ENCODE peak calls at places on chromosome 13, in five cellular contexts. One of them, this sample, is unnamed.

GRCh38 chr13:97855570-97855970 is 97.9 kb upstream of the IPO5 start:
- DNase-seq in HCT116: peak
- DNase-seq in HepG2: peak
- DNase-seq in GM12878: peak
- DNase-seq in K562: peak
- DNase-seq in this sample: no peak

GRCh38 chr13:91406619-91407018 is 8.2 kb downstream of the GPC5 start:
- DNase-seq in HepG2: peak
- DNase-seq in HCT116: peak
- DNase-seq in GM12878: no peak
- DNase-seq in K562: peak
- DNase-seq in this sample: peak

GRCh38 chr13:40190656-40191100 is 475.8 kb downstream of the FOXO1 start:
- DNase-seq in HCT116: no peak
- DNase-seq in HepG2: peak
- DNase-seq in K562: no peak
- DNase-seq in GM12878: no peak
- DNase-seq in this sample: no peak

GRCh38 chr13:91139232-91139631 is 208.3 kb upstream of the MIR17HG start:
- DNase-seq in GM12878: no peak
- DNase-seq in K562: no peak
- DNase-seq in HepG2: no peak
- DNase-seq in HCT116: no peak
- DNase-seq in this sample: no peak

GRCh38 chr13:95030948-95031347 is 270.3 kb downstream of the ABCC4 start:
- DNase-seq in GM12878: no peak
- DNase-seq in HepG2: no peak
- DNase-seq in K562: no peak
- DNase-seq in HCT116: no peak
- DNase-seq in this sample: no peak

GRCh38 chr13:98324105-98324504 is 147.0 kb upstream of the RNF113B start:
- DNase-seq in K562: no peak
- DNase-seq in HepG2: no peak
- DNase-seq in HCT116: no peak
- DNase-seq in GM12878: no peak
- DNase-seq in this sample: no peak

GRCh38 chr13:78875792-78876580 is 217.0 kb upstream of the OBI1 start:
- DNase-seq in HepG2: no peak
- DNase-seq in HCT116: no peak
- DNase-seq in K562: no peak
- DNase-seq in GM12878: no peak
- DNase-seq in this sample: peak

GRCh38 chr13:93147946-93148345 is 78.7 kb upstream of the GPC6 start:
- DNase-seq in K562: no peak
- DNase-seq in HepG2: no peak
- DNase-seq in HCT116: no peak
- DNase-seq in GM12878: no peak
- DNase-seq in this sample: no peak

GRCh38 chr13:73970413-73971055 is 163.7 kb downstream of the KLF12 start:
- DNase-seq in GM12878: no peak
- DNase-seq in HepG2: no peak
- DNase-seq in K562: no peak
- DNase-seq in HCT116: no peak
- DNase-seq in this sample: no peak

GRCh38 chr13:67308004-67308772 is 78.1 kb upstream of the PCDH9 start:
- DNase-seq in K562: no peak
- DNase-seq in HCT116: no peak
- DNase-seq in HepG2: no peak
- DNase-seq in GM12878: no peak
- DNase-seq in this sample: no peak

GRCh38 chr13:20700288-20700687 is 3.2 kb upstream of the IL17D start:
- DNase-seq in K562: no peak
- DNase-seq in GM12878: no peak
- DNase-seq in HCT116: no peak
- DNase-seq in HepG2: no peak
- DNase-seq in this sample: no peak

GRCh38 chr13:29513002-29513980 is 82.2 kb downstream of the SLC7A1 start:
- DNase-seq in K562: no peak
- DNase-seq in GM12878: no peak
- DNase-seq in HepG2: no peak
- DNase-seq in HCT116: no peak
- DNase-seq in this sample: no peak

GRCh38 chr13:79874396-79875360 is 393.7 kb downstream of the NDFIP2 start:
- DNase-seq in HepG2: no peak
- DNase-seq in GM12878: no peak
- DNase-seq in HCT116: no peak
- DNase-seq in K562: no peak
- DNase-seq in this sample: no peak

GRCh38 chr13:94764576-94765321 is 52.4 kb upstream of the SOX21 start:
- DNase-seq in HepG2: no peak
- DNase-seq in HCT116: no peak
- DNase-seq in K562: no peak
- DNase-seq in GM12878: no peak
- DNase-seq in this sample: no peak

GRCh38 chr13:30585748-30586262 is 31.9 kb upstream of the USPL1 start:
- DNase-seq in HCT116: no peak
- DNase-seq in HepG2: no peak
- DNase-seq in K562: no peak
- DNase-seq in GM12878: no peak
- DNase-seq in this sample: no peak

GRCh38 chr13:100361504-100361903 is 227.1 kb downstream of the GGACT start:
- DNase-seq in HCT116: no peak
- DNase-seq in HepG2: no peak
- DNase-seq in GM12878: no peak
- DNase-seq in K562: no peak
- DNase-seq in this sample: no peak

GRCh38 chr13:99496322-99497142 is 4.7 kb upstream of the TM9SF2 start:
- DNase-seq in HCT116: peak
- DNase-seq in HepG2: peak
- DNase-seq in GM12878: peak
- DNase-seq in K562: no peak
- DNase-seq in this sample: no peak

GRCh38 chr13:50410921-50411712 is 395.9 kb downstream of the KCNRG start:
- DNase-seq in GM12878: no peak
- DNase-seq in HCT116: peak
- DNase-seq in HepG2: peak
- DNase-seq in K562: peak
- DNase-seq in this sample: no peak

GRCh38 chr13:28035146-28035782 is 46.8 kb upstream of the URAD start:
- DNase-seq in HepG2: no peak
- DNase-seq in HCT116: peak
- DNase-seq in K562: no peak
- DNase-seq in GM12878: no peak
- DNase-seq in this sample: no peak

GRCh38 chr13:47100214-47100853 is 203.5 kb upstream of the HTR2A start:
- DNase-seq in GM12878: peak
- DNase-seq in HepG2: no peak
- DNase-seq in K562: no peak
- DNase-seq in HCT116: no peak
- DNase-seq in this sample: no peak

DNA sequence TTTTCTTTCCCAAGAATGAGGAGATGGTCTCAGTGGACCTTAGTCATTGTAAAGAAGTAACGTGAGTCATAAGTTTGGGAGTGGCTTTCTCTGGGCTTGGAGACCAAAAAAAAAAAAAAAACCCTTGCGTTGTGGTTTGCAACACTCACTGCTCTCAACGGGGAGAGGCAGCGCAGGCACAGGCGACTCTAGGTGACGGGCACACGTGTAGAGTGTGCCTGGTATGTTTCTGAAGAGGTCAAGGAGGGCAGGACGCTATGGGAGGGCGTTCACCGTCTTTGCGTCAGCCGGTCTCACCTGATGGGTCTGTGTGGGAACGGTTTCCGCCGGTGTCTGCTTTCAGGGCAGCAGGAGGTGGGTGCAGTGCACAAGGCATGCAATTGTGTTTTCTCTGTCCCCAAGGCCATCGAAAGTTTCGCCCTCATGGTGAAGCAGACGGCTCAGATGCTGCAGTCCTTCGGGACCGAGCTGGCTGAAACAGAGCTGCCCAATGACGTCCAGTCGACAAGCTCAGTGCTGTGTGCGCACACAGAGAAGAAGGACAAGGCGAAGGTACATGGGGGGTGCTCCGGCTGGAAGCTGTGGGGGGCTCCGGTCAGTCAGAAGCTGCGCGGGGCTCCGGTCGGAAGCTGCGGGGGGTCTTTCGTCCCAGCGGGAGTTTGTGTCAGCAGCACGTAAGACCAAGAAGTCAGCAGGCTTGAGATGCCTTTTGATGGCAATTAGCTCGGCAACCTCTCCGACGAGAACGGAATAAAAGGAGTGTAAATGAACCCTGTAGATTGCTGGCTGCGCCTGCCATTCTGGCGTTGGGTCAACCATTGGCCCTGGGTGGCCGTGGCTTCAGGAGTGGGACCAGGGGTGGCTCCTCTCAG is 40.8 kb upstream of the F7 start:
- DNase-seq in K562: peak
- DNase-seq in HCT116: peak
- DNase-seq in GM12878: no peak
- DNase-seq in HepG2: no peak
- DNase-seq in this sample: no peak
- TF ChIP-seq SRF in K562: no peak
- TF ChIP-seq SRF in HCT116: no peak
- TF ChIP-seq SRF in GM12878: no peak
- TF ChIP-seq SRF in HepG2: no peak
- TF ChIP-seq SRF in this sample: no peak

GRCh38 chr13:112744306-112745021 is 54.6 kb downstream of the ATP11A start:
- DNase-seq in HCT116: no peak
- DNase-seq in GM12878: no peak
- DNase-seq in HepG2: no peak
- DNase-seq in K562: no peak
- DNase-seq in this sample: no peak
- TF ChIP-seq SRF in HCT116: no peak
- TF ChIP-seq SRF in GM12878: no peak
- TF ChIP-seq SRF in HepG2: no peak
- TF ChIP-seq SRF in K562: no peak
- TF ChIP-seq SRF in this sample: no peak

GRCh38 chr13:101985321-101985720 is 416.5 kb downstream of the FGF14 start:
- DNase-seq in K562: no peak
- DNase-seq in HepG2: no peak
- DNase-seq in HCT116: no peak
- DNase-seq in GM12878: no peak
- DNase-seq in this sample: no peak
- TF ChIP-seq SRF in K562: no peak
- TF ChIP-seq SRF in HepG2: no peak
- TF ChIP-seq SRF in HCT116: no peak
- TF ChIP-seq SRF in GM12878: no peak
- TF ChIP-seq SRF in this sample: no peak

DNA sequence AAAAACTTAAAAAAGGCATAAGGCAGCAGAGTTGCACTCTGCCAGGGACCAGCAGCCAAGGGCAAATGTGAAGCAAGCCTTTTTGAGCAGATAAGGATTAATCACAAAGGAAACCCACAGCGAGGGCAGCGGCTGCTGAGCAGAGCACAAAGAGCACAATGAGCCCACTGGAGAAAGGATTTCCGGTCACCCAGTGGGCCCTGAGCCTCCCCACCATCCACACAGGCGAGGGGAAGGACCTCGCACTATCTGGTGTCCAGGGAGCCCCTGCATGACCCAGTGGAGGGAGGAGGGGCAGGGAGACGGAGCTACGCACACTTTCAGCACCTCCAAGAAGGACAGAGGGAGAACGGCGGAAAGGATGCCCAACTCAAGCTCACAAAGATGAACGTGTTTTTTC is 40.0 kb downstream of the COL4A1 start:
- DNase-seq in HepG2: no peak
- DNase-seq in HCT116: no peak
- DNase-seq in K562: no peak
- DNase-seq in GM12878: no peak
- DNase-seq in this sample: peak
- TF ChIP-seq SRF in HepG2: no peak
- TF ChIP-seq SRF in HCT116: no peak
- TF ChIP-seq SRF in K562: no peak
- TF ChIP-seq SRF in GM12878: no peak
- TF ChIP-seq SRF in this sample: no peak

This sample was measured in H1.